ENCODE peak calls at places on chromosome 11, in four cellular contexts. I, O, K and L are unnamed samples.

GRCh38 chr11:47179655-47179991 is 2.9 kb upstream of the ARFGAP2 start:
- DNase-seq in I (no peak), O (no peak), K (peak), L (peak)

GRCh38 chr11:62402226-62402625 is 16.6 kb upstream of the SCGB1A1 start:
- DNase-seq in I (no peak), O (no peak), K (no peak), L (peak)

GRCh38 chr11:3959918-3960295 is 104.4 kb downstream of the STIM1 start:
- DNase-seq in I (no peak), O (no peak), K (no peak), L (no peak)

GRCh38 chr11:70029115-70029830 is 48.8 kb upstream of the ANO1 start:
- DNase-seq in I (no peak), O (no peak), K (no peak), L (no peak)

GRCh38 chr11:3380706-3381570 is 2.0 kb upstream of the ZNF195 start:
- DNase-seq in I (no peak), O (no peak), K (no peak), L (no peak)

GRCh38 chr11:75024764-75025211 is 36.1 kb downstream of the NEU3 start:
- DNase-seq in I (no peak), O (no peak), K (no peak), L (no peak)

GRCh38 chr11:19977941-19978340 is 182.3 kb downstream of the DBX1 start:
- DNase-seq in I (no peak), O (no peak), K (no peak), L (no peak)

GRCh38 chr11:112859787-112860186 is 101.4 kb upstream of the NCAM1 start:
- DNase-seq in I (no peak), O (no peak), K (no peak), L (no peak)

GRCh38 chr11:22076215-22076930 is 116.5 kb upstream of the ANO5 start:
- DNase-seq in I (no peak), O (no peak), K (no peak), L (no peak)

GRCh38 chr11:93476796-93477195 is 66.4 kb downstream of the SMCO4 start:
- DNase-seq in I (no peak), O (no peak), K (no peak), L (no peak)

GRCh38 chr11:129372609-129373488 is 2.8 kb upstream of the BARX2 start:
- DNase-seq in I (no peak), O (no peak), K (no peak), L (peak)

GRCh38 chr11:135019343-135019742 is 607.3 kb upstream of the B3GAT1 start:
- DNase-seq in I (no peak), O (no peak), K (no peak), L (no peak)

GRCh38 chr11:118621071-118621815 is 13.8 kb downstream of the PHLDB1 start:
- DNase-seq in I (no peak), O (peak), K (peak), L (peak)

GRCh38 chr11:73321342-73322110 is 13.4 kb downstream of the ARHGEF17 start:
- DNase-seq in I (no peak), O (no peak), K (peak), L (peak)

GRCh38 chr11:1564535-1565172 is 7.4 kb downstream of the DUSP8 start:
- DNase-seq in I (peak), O (peak), K (no peak), L (peak)

GRCh38 chr11:84817998-84818397 is 809.1 kb downstream of the DLG2 start:
- DNase-seq in I (no peak), O (no peak), K (no peak), L (no peak)

GRCh38 chr11:65433657-65434056 is 11.1 kb downstream of the NEAT1 start:
- DNase-seq in I (no peak), O (no peak), K (no peak), L (no peak)

GRCh38 chr11:5291207-5291838 is 10.4 kb downstream of the OR51B4 start:
- DNase-seq in I (no peak), O (no peak), K (no peak), L (no peak)

GRCh38 chr11:14054708-14055107 is 92.2 kb downstream of the SPON1 start:
- DNase-seq in I (no peak), O (no peak), K (no peak), L (peak)

GRCh38 chr11:68206211-68206610 is 6.9 kb downstream of the KMT5B start:
- DNase-seq in I (peak), O (no peak), K (peak), L (no peak)

GRCh38 chr11:120184946-120185677 is 25.7 kb upstream of the OAF start:
- DNase-seq in I (no peak), O (no peak), K (no peak), L (peak)